ENCODE peak calls at places on chromosomes 6 and 20, in seven cellular contexts. One of them, this sample, is unnamed.
A peak's percentile ranks its signal among the peaks of the same experiment; 100 is the strongest.

GRCh38 chr6:161354241-161354840 is 80.5 kb upstream of the AGPAT4 start:
- DNase-seq in cardiac fibroblast: no peak
- DNase-seq in OCI-LY7: no peak
- DNase-seq in iPS-NIHi11: no peak
- DNase-seq in upper lobe of right lung: no peak
- DNase-seq in HS-27A: no peak
- DNase-seq in A549: no peak
- DNase-seq in this sample: no peak

GRCh38 chr6:135289816-135290215 is 108.7 kb downstream of the MYB start:
- DNase-seq in cardiac fibroblast: no peak
- DNase-seq in OCI-LY7: no peak
- DNase-seq in iPS-NIHi11: no peak
- DNase-seq in upper lobe of right lung: no peak
- DNase-seq in HS-27A: no peak
- DNase-seq in A549: no peak
- DNase-seq in this sample: no peak

GRCh38 chr6:157763129-157763893 is 59.7 kb upstream of the SNX9 start:
- DNase-seq in cardiac fibroblast: peak; percentile 77
- DNase-seq in OCI-LY7: no peak
- DNase-seq in iPS-NIHi11: peak; percentile 81
- DNase-seq in upper lobe of right lung: peak; percentile 93
- DNase-seq in HS-27A: peak; percentile 80
- DNase-seq in A549: peak; percentile 84
- DNase-seq in this sample: peak; percentile 76

GRCh38 chr6:134908906-134909516 is 40.9 kb downstream of the ALDH8A1 start:
- DNase-seq in cardiac fibroblast: peak; percentile 98
- DNase-seq in OCI-LY7: no peak
- DNase-seq in iPS-NIHi11: no peak
- DNase-seq in upper lobe of right lung: no peak
- DNase-seq in HS-27A: peak; percentile 85
- DNase-seq in A549: peak; percentile 84
- DNase-seq in this sample: peak; percentile 95

GRCh38 chr20:25699914-25700313 is 3.3 kb upstream of the ZNF337 start:
- DNase-seq in cardiac fibroblast: peak; percentile 46
- DNase-seq in OCI-LY7: no peak
- DNase-seq in iPS-NIHi11: no peak
- DNase-seq in upper lobe of right lung: no peak
- DNase-seq in HS-27A: no peak
- DNase-seq in A549: peak; percentile 53
- DNase-seq in this sample: no peak

GRCh38 chr6:18335948-18336347 is 51.2 kb upstream of the RNF144B start:
- DNase-seq in cardiac fibroblast: no peak
- DNase-seq in OCI-LY7: no peak
- DNase-seq in iPS-NIHi11: no peak
- DNase-seq in upper lobe of right lung: no peak
- DNase-seq in HS-27A: no peak
- DNase-seq in A549: no peak
- DNase-seq in this sample: no peak

GRCh38 chr6:133368664-133369063 is 127.5 kb downstream of the EYA4 start:
- DNase-seq in cardiac fibroblast: no peak
- DNase-seq in OCI-LY7: no peak
- DNase-seq in iPS-NIHi11: peak; percentile 13
- DNase-seq in upper lobe of right lung: no peak
- DNase-seq in HS-27A: no peak
- DNase-seq in A549: peak; percentile 53
- DNase-seq in this sample: no peak

GRCh38 chr20:44001667-44002596 is 87.3 kb downstream of the TOX2 start:
- DNase-seq in cardiac fibroblast: no peak
- DNase-seq in OCI-LY7: no peak
- DNase-seq in iPS-NIHi11: no peak
- DNase-seq in upper lobe of right lung: no peak
- DNase-seq in HS-27A: no peak
- DNase-seq in A549: no peak
- DNase-seq in this sample: no peak

GRCh38 chr6:53651149-53651763 is 14.3 kb downstream of the KLHL31 start:
- DNase-seq in cardiac fibroblast: peak; percentile 86
- DNase-seq in OCI-LY7: peak; percentile 72
- DNase-seq in iPS-NIHi11: peak; percentile 45
- DNase-seq in upper lobe of right lung: no peak
- DNase-seq in HS-27A: peak; percentile 2
- DNase-seq in A549: peak; percentile 84
- DNase-seq in this sample: peak; percentile 71

GRCh38 chr6:167699141-167700036 is 127.3 kb upstream of the AFDN start:
- DNase-seq in cardiac fibroblast: peak; percentile 64
- DNase-seq in OCI-LY7: peak; percentile 81
- DNase-seq in iPS-NIHi11: no peak
- DNase-seq in upper lobe of right lung: peak; percentile 85
- DNase-seq in HS-27A: no peak
- DNase-seq in A549: no peak
- DNase-seq in this sample: no peak

GRCh38 chr6:119312441-119312840 is 37.1 kb downstream of the MAN1A1 start:
- DNase-seq in cardiac fibroblast: no peak
- DNase-seq in OCI-LY7: no peak
- DNase-seq in iPS-NIHi11: no peak
- DNase-seq in upper lobe of right lung: no peak
- DNase-seq in HS-27A: no peak
- DNase-seq in A549: no peak
- DNase-seq in this sample: no peak

GRCh38 chr6:150775400-150775799 is 90.1 kb upstream of the MTHFD1L start:
- DNase-seq in cardiac fibroblast: no peak
- DNase-seq in OCI-LY7: no peak
- DNase-seq in iPS-NIHi11: no peak
- DNase-seq in upper lobe of right lung: no peak
- DNase-seq in HS-27A: no peak
- DNase-seq in A549: no peak
- DNase-seq in this sample: no peak

GRCh38 chr6:31947070-31947675 is 1.3 kb downstream of the CFB start:
- DNase-seq in cardiac fibroblast: no peak
- DNase-seq in OCI-LY7: no peak
- DNase-seq in iPS-NIHi11: no peak
- DNase-seq in upper lobe of right lung: no peak
- DNase-seq in HS-27A: no peak
- DNase-seq in A549: no peak
- DNase-seq in this sample: no peak

GRCh38 chr20:31809656-31810055 is 9.5 kb upstream of the MYLK2 start:
- DNase-seq in cardiac fibroblast: peak; percentile 35
- DNase-seq in OCI-LY7: no peak
- DNase-seq in iPS-NIHi11: no peak
- DNase-seq in upper lobe of right lung: no peak
- DNase-seq in HS-27A: no peak
- DNase-seq in A549: no peak
- DNase-seq in this sample: no peak

GRCh38 chr20:19327401-19327800 is 115.0 kb downstream of the SLC24A3 start:
- DNase-seq in cardiac fibroblast: no peak
- DNase-seq in OCI-LY7: no peak
- DNase-seq in iPS-NIHi11: no peak
- DNase-seq in upper lobe of right lung: no peak
- DNase-seq in HS-27A: no peak
- DNase-seq in A549: no peak
- DNase-seq in this sample: no peak

GRCh38 chr6:31035862-31036497 is 25.7 kb downstream of the MUC22 start:
- DNase-seq in cardiac fibroblast: peak; percentile 19
- DNase-seq in OCI-LY7: no peak
- DNase-seq in iPS-NIHi11: no peak
- DNase-seq in upper lobe of right lung: no peak
- DNase-seq in HS-27A: no peak
- DNase-seq in A549: no peak
- DNase-seq in this sample: no peak

GRCh38 chr6:98808522-98809210 is 25.7 kb upstream of the POU3F2 start:
- DNase-seq in cardiac fibroblast: peak; percentile 72
- DNase-seq in OCI-LY7: no peak
- DNase-seq in iPS-NIHi11: no peak
- DNase-seq in upper lobe of right lung: no peak
- DNase-seq in HS-27A: no peak
- DNase-seq in A549: no peak
- DNase-seq in this sample: no peak

GRCh38 chr6:85669735-85670194 is 27.1 kb upstream of the SYNCRIP start:
- DNase-seq in cardiac fibroblast: peak; percentile 69
- DNase-seq in OCI-LY7: peak; percentile 57
- DNase-seq in iPS-NIHi11: peak; percentile 26
- DNase-seq in upper lobe of right lung: no peak
- DNase-seq in HS-27A: no peak
- DNase-seq in A549: no peak
- DNase-seq in this sample: peak; percentile 58

GRCh38 chr6:29759457-29759856 is 36.2 kb downstream of the HLA-F start:
- DNase-seq in cardiac fibroblast: peak; percentile 21
- DNase-seq in OCI-LY7: peak; percentile 74
- DNase-seq in iPS-NIHi11: peak; percentile 64
- DNase-seq in upper lobe of right lung: no peak
- DNase-seq in HS-27A: no peak
- DNase-seq in A549: no peak
- DNase-seq in this sample: no peak

GRCh38 chr6:44127186-44128019 is at the start of the genes MRPL14 and TMEM63B:
- DNase-seq in cardiac fibroblast: peak; percentile 88
- DNase-seq in OCI-LY7: peak; percentile 93
- DNase-seq in iPS-NIHi11: peak; percentile 99
- DNase-seq in upper lobe of right lung: peak; percentile 95
- DNase-seq in HS-27A: no peak
- DNase-seq in A549: peak; percentile 83
- DNase-seq in this sample: peak; percentile 85

GRCh38 chr6:56848105-56848504 is 106.8 kb upstream of the BEND6 start:
- DNase-seq in cardiac fibroblast: no peak
- DNase-seq in OCI-LY7: no peak
- DNase-seq in iPS-NIHi11: no peak
- DNase-seq in upper lobe of right lung: no peak
- DNase-seq in HS-27A: no peak
- DNase-seq in A549: no peak
- DNase-seq in this sample: no peak

GRCh38 chr6:108779521-108779920 is 68.7 kb upstream of the ARMC2 start:
- DNase-seq in cardiac fibroblast: peak; percentile 34
- DNase-seq in OCI-LY7: no peak
- DNase-seq in iPS-NIHi11: no peak
- DNase-seq in upper lobe of right lung: no peak
- DNase-seq in HS-27A: no peak
- DNase-seq in A549: no peak
- DNase-seq in this sample: peak; percentile 81

GRCh38 chr6:156780117-156780641 is 3.0 kb downstream of the ARID1B start:
- DNase-seq in cardiac fibroblast: peak; percentile 95
- DNase-seq in OCI-LY7: peak; percentile 87
- DNase-seq in iPS-NIHi11: peak; percentile 52
- DNase-seq in upper lobe of right lung: no peak
- DNase-seq in HS-27A: peak; percentile 75
- DNase-seq in A549: peak; percentile 78
- DNase-seq in this sample: peak; percentile 90

GRCh38 chr6:16635810-16636602 is 125.3 kb downstream of the ATXN1 start:
- DNase-seq in cardiac fibroblast: peak; percentile 67
- DNase-seq in OCI-LY7: no peak
- DNase-seq in iPS-NIHi11: peak; percentile 44
- DNase-seq in upper lobe of right lung: no peak
- DNase-seq in HS-27A: no peak
- DNase-seq in A549: peak; percentile 7
- DNase-seq in this sample: no peak

GRCh38 chr20:37392441-37393195 is 46.7 kb downstream of the SRC start:
- DNase-seq in cardiac fibroblast: peak; percentile 45
- DNase-seq in OCI-LY7: peak; percentile 60
- DNase-seq in iPS-NIHi11: peak; percentile 63
- DNase-seq in upper lobe of right lung: no peak
- DNase-seq in HS-27A: no peak
- DNase-seq in A549: peak; percentile 84
- DNase-seq in this sample: no peak

GRCh38 chr6:112249489-112249888 is 4.9 kb downstream of the LAMA4 start:
- DNase-seq in cardiac fibroblast: peak; percentile 78
- DNase-seq in OCI-LY7: no peak
- DNase-seq in iPS-NIHi11: no peak
- DNase-seq in upper lobe of right lung: no peak
- DNase-seq in HS-27A: no peak
- DNase-seq in A549: no peak
- DNase-seq in this sample: peak; percentile 49

GRCh38 chr20:43658723-43659419 is 8.0 kb upstream of the MYBL2 start:
- DNase-seq in cardiac fibroblast: no peak
- DNase-seq in OCI-LY7: peak; percentile 45
- DNase-seq in iPS-NIHi11: no peak
- DNase-seq in upper lobe of right lung: no peak
- DNase-seq in HS-27A: no peak
- DNase-seq in A549: peak; percentile 29
- DNase-seq in this sample: no peak

GRCh38 chr6:99790679-99791078 is 184.0 kb downstream of the PRDM13 start:
- DNase-seq in cardiac fibroblast: peak; percentile 6
- DNase-seq in OCI-LY7: peak; percentile 4
- DNase-seq in iPS-NIHi11: no peak
- DNase-seq in upper lobe of right lung: no peak
- DNase-seq in HS-27A: no peak
- DNase-seq in A549: no peak
- DNase-seq in this sample: no peak

GRCh38 chr6:144931172-144932035 is 646.3 kb downstream of the UTRN start:
- DNase-seq in cardiac fibroblast: peak; percentile 67
- DNase-seq in OCI-LY7: peak; percentile 14
- DNase-seq in iPS-NIHi11: peak; percentile 37
- DNase-seq in upper lobe of right lung: no peak
- DNase-seq in HS-27A: no peak
- DNase-seq in A549: peak; percentile 35
- DNase-seq in this sample: peak; percentile 45

GRCh38 chr20:42981258-42981657 is 208.4 kb downstream of the PTPRT start:
- DNase-seq in cardiac fibroblast: no peak
- DNase-seq in OCI-LY7: no peak
- DNase-seq in iPS-NIHi11: no peak
- DNase-seq in upper lobe of right lung: no peak
- DNase-seq in HS-27A: no peak
- DNase-seq in A549: no peak
- DNase-seq in this sample: no peak

GRCh38 chr6:82750570-82750969 is 315.1 kb downstream of the UBE3D start:
- DNase-seq in cardiac fibroblast: no peak
- DNase-seq in OCI-LY7: no peak
- DNase-seq in iPS-NIHi11: no peak
- DNase-seq in upper lobe of right lung: no peak
- DNase-seq in HS-27A: no peak
- DNase-seq in A549: no peak
- DNase-seq in this sample: peak; percentile 88

GRCh38 chr6:40695750-40696415 is 108.7 kb upstream of the LRFN2 start:
- DNase-seq in cardiac fibroblast: no peak
- DNase-seq in OCI-LY7: no peak
- DNase-seq in iPS-NIHi11: no peak
- DNase-seq in upper lobe of right lung: no peak
- DNase-seq in HS-27A: no peak
- DNase-seq in A549: no peak
- DNase-seq in this sample: no peak

GRCh38 chr6:3383525-3383924 is 73.3 kb downstream of the SLC22A23 start:
- DNase-seq in cardiac fibroblast: peak; percentile 76
- DNase-seq in OCI-LY7: no peak
- DNase-seq in iPS-NIHi11: no peak
- DNase-seq in upper lobe of right lung: no peak
- DNase-seq in HS-27A: no peak
- DNase-seq in A549: peak; percentile 24
- DNase-seq in this sample: peak; percentile 22

This sample was measured in fibroblast of gingiva.